ENCODE peak calls at places on chromosomes 12 and 14, in six cellular contexts. Q is activated CD4-positive, alpha-beta memory T cell treated with anti-CD3 and anti-CD28 coated beads for 36 hours; L is lower lobe of right lung; O is occipital lobe; R is HT-29; D is naive thymus-derived CD4-positive, alpha-beta T cell. J is an unnamed sample.

GRCh38 chr12:79260923-79261322 is 396.3 kb downstream of the SYT1 start:
- DNase-seq in Q (no peak), O (no peak), L (no peak), D (no peak), R (no peak), J (no peak)

GRCh38 chr14:69059658-69060648 is 80.9 kb upstream of the ACTN1 start:
- DNase-seq in D (no peak), L (no peak), R (no peak), Q (no peak), O (no peak), J (no peak)

GRCh38 chr14:60796434-60796833 is 61.9 kb downstream of the MNAT1 start:
- DNase-seq in Q (no peak), L (no peak), D (no peak), R (no peak), O (no peak), J (no peak)

GRCh38 chr14:77316872-77317271 is 3.8 kb downstream of the POMT2 start:
- DNase-seq in Q (no peak), R (no peak), D (no peak), O (no peak), L (no peak), J (no peak)

GRCh38 chr12:26077915-26078314 is 46.9 kb downstream of the BHLHE41 start:
- DNase-seq in O (no peak), R (no peak), D (no peak), Q (no peak), L (no peak), J (no peak)

GRCh38 chr14:33754264-33754663 is 196.6 kb downstream of the EGLN3 start:
- DNase-seq in Q (no peak), O (no peak), R (no peak), D (no peak), L (no peak), J (no peak)

GRCh38 chr12:90677552-90677951 is 277.4 kb downstream of the CCER1 start:
- DNase-seq in D (no peak), O (no peak), R (no peak), L (no peak), Q (no peak), J (no peak)

GRCh38 chr14:103597623-103598372 is 31.2 kb upstream of the KLC1 start:
- DNase-seq in D (no peak), L (no peak), R (no peak), Q (peak), O (peak), J (peak)

GRCh38 chr12:34606749-34607519 is 584.6 kb downstream of the ALG10 start:
- DNase-seq in L (peak), R (no peak), D (no peak), O (no peak), Q (no peak), J (no peak)

GRCh38 chr14:97640031-97640430 is 842.8 kb downstream of the VRK1 start:
- DNase-seq in Q (no peak), D (no peak), L (no peak), O (no peak), R (no peak), J (peak)

GRCh38 chr14:55245657-55246268 is 25.5 kb upstream of the FBXO34 start:
- DNase-seq in R (peak), D (no peak), O (no peak), L (no peak), Q (no peak), J (peak)

GRCh38 chr12:86774841-86775386 is 518.7 kb upstream of the MGAT4C start:
- DNase-seq in R (no peak), D (no peak), O (no peak), Q (no peak), L (no peak), J (no peak)

GRCh38 chr12:108342985-108343384 is 3.9 kb upstream of the CMKLR1 start:
- DNase-seq in Q (no peak), D (no peak), L (no peak), O (no peak), R (no peak), J (no peak)

GRCh38 chr14:74491952-74492351 is 1.2 kb downstream of the NPC2 start:
- DNase-seq in R (peak), D (no peak), Q (peak), L (no peak), O (no peak), J (peak)

GRCh38 chr12:113019045-113019444 is 37.5 kb upstream of the DTX1 start:
- DNase-seq in L (no peak), D (no peak), O (no peak), R (no peak), Q (no peak), J (peak)

GRCh38 chr14:99244299-99244959 is 27.6 kb downstream of the BCL11B start:
- DNase-seq in O (no peak), R (no peak), L (no peak), Q (no peak), D (no peak), J (no peak)

GRCh38 chr14:63174760-63175191 is 29.5 kb upstream of the RHOJ start:
- DNase-seq in L (no peak), O (no peak), Q (no peak), R (peak), D (no peak), J (peak)

GRCh38 chr12:39692258-39692853 is 72.8 kb upstream of the ABCD2 start:
- DNase-seq in R (no peak), L (no peak), Q (no peak), O (no peak), D (no peak), J (peak)

GRCh38 chr12:123250471-123251383 is 17.5 kb downstream of the MTRFR start:
- DNase-seq in D (no peak), R (peak), Q (no peak), O (no peak), L (peak), J (peak)

GRCh38 chr12:42588981-42589464 is 523 bp downstream of the PRICKLE1 start:
- DNase-seq in Q (peak), D (peak), O (no peak), L (no peak), R (no peak), J (peak)

GRCh38 chr14:104844306-104845032 is 20.6 kb upstream of the CEP170B start:
- DNase-seq in Q (no peak), L (no peak), R (no peak), D (no peak), O (no peak), J (no peak)

GRCh38 chr12:122834229-122834920 is 882 bp upstream of the HIP1R start:
- DNase-seq in D (no peak), L (peak), R (peak), Q (peak), O (peak), J (peak)

GRCh38 chr14:73884438-73885190 is 2.0 kb upstream of the ZNF410 start:
- DNase-seq in R (no peak), Q (no peak), D (no peak), L (no peak), O (no peak), J (no peak)

GRCh38 chr12:116278667-116279066 is 1.2 kb upstream of the MED13L start:
- DNase-seq in O (no peak), D (no peak), R (no peak), Q (no peak), L (no peak), J (no peak)

GRCh38 chr12:77113971-77114370 is 48.6 kb upstream of the E2F7 start:
- DNase-seq in D (no peak), Q (no peak), L (no peak), R (no peak), O (no peak), J (no peak)

GRCh38 chr14:100317389-100317788 is 5.8 kb upstream of the SLC25A47 start:
- DNase-seq in R (no peak), D (no peak), Q (no peak), O (no peak), L (no peak), J (no peak)

GRCh38 chr12:11862794-11863193 is 207.9 kb upstream of the BCL2L14 start:
- DNase-seq in L (no peak), R (peak), Q (no peak), O (no peak), D (no peak), J (no peak)

GRCh38 chr14:92382677-92383076 is 59.7 kb downstream of the SLC24A4 start:
- DNase-seq in Q (no peak), D (no peak), R (peak), O (no peak), L (no peak), J (peak)